ENCODE peak calls at places on chromosomes 7 and 10, in ten cellular contexts. X is hypothalamus; J is glomerular endothelial cell; D is neural crest cell; I is CD4-positive, alpha-beta memory T cell; Q is ELR; N is ACHN; O is Daoy; L is stimulated activated CD4-positive, alpha-beta T cell treated with anti-CD3 and anti-CD28 coated beads, Interleukin-12 subunit alpha, Interleukin-12 subunit beta, amount 100 ng/mL, for 4 hours; W is NCI-H2107. V is an unnamed sample.

GRCh38 chr10:95493862-95494261 is 67.3 kb downstream of the SORBS1 start:
- DNase-seq in W (no peak), L (no peak), N (no peak), J (no peak), O (no peak), X (no peak), I (no peak), D (no peak), Q (no peak), V (no peak)

GRCh38 chr7:18337023-18337422 is 158.5 kb upstream of the HDAC9 start:
- DNase-seq in L (no peak), O (no peak), D (no peak), N (no peak), W (no peak), I (no peak), J (no peak), Q (no peak), X (no peak), V (no peak)

GRCh38 chr7:75994388-75995051 is at the start of gene TMEM120A:
- DNase-seq in N (peak), Q (peak), W (peak), O (peak), I (peak), J (no peak), D (peak), X (peak), L (peak), V (peak)

GRCh38 chr7:7178081-7178480 is 4.3 kb upstream of the C1GALT1 start:
- DNase-seq in J (no peak), Q (peak), I (no peak), W (no peak), X (no peak), O (no peak), D (no peak), N (no peak), L (no peak), V (no peak)

GRCh38 chr10:69734416-69734796 is 67.3 kb upstream of the COL13A1 start:
- DNase-seq in N (no peak), L (no peak), D (no peak), X (no peak), J (no peak), O (no peak), Q (no peak), W (no peak), I (no peak), V (no peak)

GRCh38 chr7:40507166-40507565 is 372.4 kb downstream of the SUGCT start:
- DNase-seq in O (no peak), Q (peak), L (no peak), N (peak), I (no peak), X (no peak), D (no peak), J (no peak), W (no peak), V (peak)

GRCh38 chr10:72259491-72260214 is 14.1 kb upstream of the DDIT4 start:
- DNase-seq in Q (peak), W (no peak), O (no peak), L (no peak), D (no peak), J (no peak), I (no peak), X (no peak), N (no peak), V (no peak)

GRCh38 chr7:142917447-142917846 is 16.1 kb downstream of the TRPV5 start:
- DNase-seq in I (no peak), X (no peak), W (no peak), Q (no peak), J (no peak), N (no peak), D (no peak), L (no peak), O (no peak), V (no peak)

GRCh38 chr10:79162861-79163662 is 94.3 kb downstream of the ZMIZ1 start:
- DNase-seq in Q (peak), W (no peak), D (no peak), X (no peak), J (no peak), O (no peak), I (no peak), N (peak), L (no peak), V (no peak)

GRCh38 chr7:105773030-105773460 is 103.4 kb downstream of the ATXN7L1 start:
- DNase-seq in L (no peak), X (no peak), J (no peak), I (no peak), Q (no peak), N (no peak), D (no peak), W (peak), O (no peak), V (no peak)

GRCh38 chr10:123974406-123974805 is 82.8 kb upstream of the CPXM2 start:
- DNase-seq in D (no peak), Q (peak), X (no peak), J (no peak), W (no peak), L (no peak), N (peak), I (no peak), O (peak), V (peak)

GRCh38 chr10:3786295-3786981 is 1.4 kb upstream of the KLF6 start:
- DNase-seq in D (peak), O (peak), J (no peak), L (no peak), N (peak), X (no peak), W (no peak), I (peak), Q (peak), V (peak)

GRCh38 chr7:20520530-20520929 is 94.9 kb upstream of the ABCB5 start:
- DNase-seq in L (no peak), N (no peak), O (no peak), D (no peak), W (no peak), J (no peak), I (no peak), X (no peak), Q (no peak), V (no peak)

GRCh38 chr10:70335246-70335613 is 47.2 kb downstream of the LRRC20 start:
- DNase-seq in Q (no peak), W (no peak), O (no peak), N (no peak), L (no peak), I (no peak), D (no peak), X (no peak), J (no peak), V (no peak)

GRCh38 chr7:69204936-69205335 is 393.3 kb upstream of the AUTS2 start:
- DNase-seq in L (no peak), X (no peak), Q (no peak), W (peak), D (no peak), I (no peak), N (no peak), J (no peak), O (peak), V (no peak)

GRCh38 chr10:70295946-70296345 is 12.1 kb upstream of the NPFFR1 start:
- DNase-seq in J (no peak), I (no peak), W (no peak), Q (no peak), N (no peak), D (no peak), L (no peak), O (no peak), X (no peak), V (no peak)

GRCh38 chr7:46685051-46685450 is 764.0 kb upstream of the IGFBP3 start:
- DNase-seq in I (no peak), W (no peak), D (no peak), X (no peak), L (no peak), N (peak), Q (peak), O (no peak), J (no peak), V (peak)

GRCh38 chr10:132987671-132988571 is 45.6 kb upstream of the CFAP46 start:
- DNase-seq in L (no peak), X (no peak), I (no peak), Q (peak), J (no peak), O (peak), W (no peak), N (peak), D (no peak), V (peak)

GRCh38 chr7:77627307-77627671 is 69.0 kb upstream of the RSBN1L start:
- DNase-seq in I (no peak), J (no peak), N (peak), D (no peak), X (no peak), L (no peak), W (no peak), O (no peak), Q (peak), V (no peak)

GRCh38 chr10:70115948-70116682 is 16.5 kb downstream of the AIFM2 start:
- DNase-seq in X (no peak), Q (peak), O (peak), J (no peak), D (peak), W (no peak), I (peak), N (peak), L (peak), V (peak)

GRCh38 chr7:80335473-80336232 is 176.2 kb downstream of the GNAT3 start:
- DNase-seq in L (no peak), W (no peak), J (no peak), D (no peak), I (no peak), Q (no peak), X (no peak), O (no peak), N (no peak), V (no peak)

GRCh38 chr10:95242581-95243317 is 48.1 kb downstream of the PDLIM1 start:
- DNase-seq in W (no peak), D (peak), X (no peak), Q (peak), I (no peak), O (peak), J (no peak), N (peak), L (peak), V (peak)

GRCh38 chr10:132879408-132880147 is 62.8 kb downstream of the CFAP46 start:
- DNase-seq in W (no peak), Q (no peak), D (no peak), N (no peak), L (no peak), X (no peak), I (no peak), O (no peak), J (no peak), V (no peak)

GRCh38 chr10:95567903-95568630 is 6.9 kb upstream of the SORBS1 start:
- DNase-seq in W (no peak), X (no peak), O (peak), Q (no peak), N (peak), D (no peak), I (no peak), L (no peak), J (no peak), V (peak)

GRCh38 chr10:77409697-77410471 is 227.7 kb downstream of the KCNMA1 start:
- DNase-seq in I (no peak), Q (no peak), L (no peak), O (no peak), D (no peak), X (no peak), J (no peak), W (peak), N (no peak), V (no peak)